ENCODE peak calls at places on chromosomes 11 and 22, in four cellular contexts. One of them, this sample, is unnamed.

GRCh38 chr22:24355574-24355973 is 71.8 kb upstream of the ADORA2A start:
- DNase-seq in BE2C: no peak
- DNase-seq in HFF-Myc: no peak
- DNase-seq in uterus: no peak
- DNase-seq in this sample: no peak

GRCh38 chr11:98561216-98561615 is 459.5 kb upstream of the CNTN5 start:
- DNase-seq in HFF-Myc: no peak
- DNase-seq in BE2C: no peak
- DNase-seq in uterus: no peak
- DNase-seq in this sample: no peak

GRCh38 chr11:65417702-65418430 is 4.7 kb upstream of the NEAT1 start:
- DNase-seq in uterus: peak
- DNase-seq in HFF-Myc: no peak
- DNase-seq in BE2C: no peak
- DNase-seq in this sample: peak

GRCh38 chr11:279966-280761 is 2.0 kb downstream of the NLRP6 start:
- DNase-seq in BE2C: no peak
- DNase-seq in uterus: no peak
- DNase-seq in HFF-Myc: no peak
- DNase-seq in this sample: no peak

GRCh38 chr11:92211576-92212167 is 12.9 kb upstream of the FAT3 start:
- DNase-seq in uterus: no peak
- DNase-seq in HFF-Myc: no peak
- DNase-seq in BE2C: peak
- DNase-seq in this sample: no peak

GRCh38 chr11:18761741-18762140 is 29.9 kb downstream of the PTPN5 start:
- DNase-seq in uterus: no peak
- DNase-seq in BE2C: no peak
- DNase-seq in HFF-Myc: no peak
- DNase-seq in this sample: no peak

GRCh38 chr11:35214792-35215193 is 75.8 kb downstream of the CD44 start:
- DNase-seq in BE2C: no peak
- DNase-seq in uterus: no peak
- DNase-seq in HFF-Myc: peak
- DNase-seq in this sample: no peak

GRCh38 chr11:108319541-108320145 is 96.8 kb downstream of the ATM start:
- DNase-seq in uterus: no peak
- DNase-seq in BE2C: no peak
- DNase-seq in HFF-Myc: no peak
- DNase-seq in this sample: no peak

GRCh38 chr11:123145220-123145619 is 49.8 kb downstream of the CLMP start:
- DNase-seq in BE2C: peak
- DNase-seq in HFF-Myc: peak
- DNase-seq in uterus: peak
- DNase-seq in this sample: no peak

GRCh38 chr11:123083623-123084029 is 21.7 kb upstream of the HSPA8 start:
- DNase-seq in BE2C: peak
- DNase-seq in uterus: peak
- DNase-seq in HFF-Myc: peak
- DNase-seq in this sample: peak

GRCh38 chr11:129996113-129996870 is 6.3 kb downstream of the PRDM10 start:
- DNase-seq in HFF-Myc: no peak
- DNase-seq in uterus: no peak
- DNase-seq in BE2C: no peak
- DNase-seq in this sample: no peak

GRCh38 chr11:75342966-75343870 is 8.2 kb downstream of the ARRB1 start:
- DNase-seq in uterus: no peak
- DNase-seq in HFF-Myc: no peak
- DNase-seq in BE2C: peak
- DNase-seq in this sample: no peak

GRCh38 chr11:47155914-47156313 is 20.8 kb downstream of the ARFGAP2 start:
- DNase-seq in BE2C: no peak
- DNase-seq in uterus: no peak
- DNase-seq in HFF-Myc: no peak
- DNase-seq in this sample: no peak

GRCh38 chr11:134207538-134208239 is 16.1 kb downstream of the NCAPD3 start:
- DNase-seq in uterus: peak
- DNase-seq in BE2C: peak
- DNase-seq in HFF-Myc: no peak
- DNase-seq in this sample: no peak

GRCh38 chr11:41920374-41920773 is 460.9 kb upstream of the LRRC4C start:
- DNase-seq in uterus: no peak
- DNase-seq in HFF-Myc: no peak
- DNase-seq in BE2C: no peak
- DNase-seq in this sample: no peak

GRCh38 chr22:35645646-35646045 is 2.6 kb upstream of the APOL6 start:
- DNase-seq in BE2C: no peak
- DNase-seq in uterus: no peak
- DNase-seq in HFF-Myc: no peak
- DNase-seq in this sample: no peak

GRCh38 chr11:107496011-107496410 is 38.4 kb upstream of the CWF19L2 start:
- DNase-seq in HFF-Myc: peak
- DNase-seq in uterus: no peak
- DNase-seq in BE2C: no peak
- DNase-seq in this sample: no peak

GRCh38 chr11:11265994-11266606 is 87.0 kb downstream of the CSNK2A3 start:
- DNase-seq in HFF-Myc: no peak
- DNase-seq in BE2C: peak
- DNase-seq in uterus: peak
- DNase-seq in this sample: no peak

GRCh38 chr11:67045314-67045713 is 11.3 kb upstream of the RHOD start:
- DNase-seq in uterus: peak
- DNase-seq in BE2C: no peak
- DNase-seq in HFF-Myc: no peak
- DNase-seq in this sample: no peak

GRCh38 chr11:65491614-65492386 is 7.0 kb upstream of the MALAT1 start:
- DNase-seq in uterus: no peak
- DNase-seq in HFF-Myc: no peak
- DNase-seq in BE2C: peak
- DNase-seq in this sample: peak

GRCh38 chr11:75557649-75558494 is 4.2 kb upstream of the SERPINH1 start:
- DNase-seq in BE2C: no peak
- DNase-seq in uterus: peak
- DNase-seq in HFF-Myc: peak
- DNase-seq in this sample: peak

GRCh38 chr22:44588348-44588747 is 90.3 kb upstream of the RTL6 start:
- DNase-seq in HFF-Myc: no peak
- DNase-seq in uterus: no peak
- DNase-seq in BE2C: no peak
- DNase-seq in this sample: no peak

GRCh38 chr22:29626497-29627195 is 23.2 kb downstream of the NF2 start:
- DNase-seq in HFF-Myc: peak
- DNase-seq in uterus: no peak
- DNase-seq in BE2C: no peak
- DNase-seq in this sample: no peak

GRCh38 chr11:111456859-111457730 is 55.1 kb downstream of the BTG4 start:
- DNase-seq in BE2C: no peak
- DNase-seq in uterus: no peak
- DNase-seq in HFF-Myc: no peak
- DNase-seq in this sample: no peak

GRCh38 chr22:49238181-49239141 is 589.2 kb downstream of the BRD1 start:
- DNase-seq in BE2C: no peak
- DNase-seq in HFF-Myc: no peak
- DNase-seq in uterus: peak
- DNase-seq in this sample: peak

GRCh38 chr11:65555693-65556231 is 2.4 kb downstream of the LTBP3 start:
- DNase-seq in BE2C: no peak
- DNase-seq in uterus: no peak
- DNase-seq in HFF-Myc: no peak
- DNase-seq in this sample: no peak

DNA sequence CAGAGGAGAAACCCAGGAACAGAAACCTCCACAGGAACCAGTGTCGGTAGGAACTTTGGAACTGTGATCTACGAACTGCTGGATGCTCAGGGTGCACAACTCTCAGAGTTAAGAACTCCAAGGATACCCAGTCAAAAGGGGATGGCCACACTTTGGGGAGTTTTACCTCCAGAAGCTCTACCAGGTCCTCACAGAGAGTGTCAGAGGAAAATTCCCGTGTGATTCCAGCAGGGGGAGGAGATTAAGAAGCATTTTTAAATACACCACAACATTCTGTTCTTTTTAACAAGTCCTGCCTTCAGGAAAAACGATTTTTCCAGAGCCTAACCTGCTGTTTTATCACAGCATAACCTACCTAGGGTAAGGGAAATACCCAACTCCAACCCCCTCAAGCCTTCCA is 104.0 kb downstream of the SOX6 start:
- DNase-seq in uterus: no peak
- DNase-seq in BE2C: no peak
- DNase-seq in HFF-Myc: no peak
- DNase-seq in this sample: no peak
- TF ChIP-seq CTCF in uterus: no peak
- TF ChIP-seq CTCF in BE2C: peak
- TF ChIP-seq CTCF in HFF-Myc: peak
- TF ChIP-seq CTCF in this sample: no peak

GRCh38 chr11:60853469-60853950 is 2.2 kb downstream of the PTGDR2 start:
- DNase-seq in HFF-Myc: no peak
- DNase-seq in uterus: no peak
- DNase-seq in BE2C: no peak
- DNase-seq in this sample: no peak

GRCh38 chr11:60852639-60853468 is 2.9 kb downstream of the PTGDR2 start:
- DNase-seq in uterus: no peak
- DNase-seq in HFF-Myc: no peak
- DNase-seq in BE2C: no peak
- DNase-seq in this sample: no peak

GRCh38 chr11:60854140-60854846 is 1.5 kb downstream of the PTGDR2 start:
- DNase-seq in BE2C: no peak
- DNase-seq in uterus: no peak
- DNase-seq in HFF-Myc: no peak
- DNase-seq in this sample: no peak

GRCh38 chr11:60851327-60852059 is 4.3 kb downstream of the PTGDR2 start:
- DNase-seq in uterus: no peak
- DNase-seq in HFF-Myc: no peak
- DNase-seq in BE2C: no peak
- DNase-seq in this sample: no peak

GRCh38 chr11:60852060-60852638 is 3.6 kb downstream of the PTGDR2 start:
- DNase-seq in uterus: no peak
- DNase-seq in BE2C: no peak
- DNase-seq in HFF-Myc: no peak
- DNase-seq in this sample: no peak
- H3K4me3 ChIP-seq in uterus: no peak
- H3K4me3 ChIP-seq in BE2C: no peak
- H3K4me3 ChIP-seq in HFF-Myc: no peak
- H3K4me3 ChIP-seq in this sample: no peak

DNA sequence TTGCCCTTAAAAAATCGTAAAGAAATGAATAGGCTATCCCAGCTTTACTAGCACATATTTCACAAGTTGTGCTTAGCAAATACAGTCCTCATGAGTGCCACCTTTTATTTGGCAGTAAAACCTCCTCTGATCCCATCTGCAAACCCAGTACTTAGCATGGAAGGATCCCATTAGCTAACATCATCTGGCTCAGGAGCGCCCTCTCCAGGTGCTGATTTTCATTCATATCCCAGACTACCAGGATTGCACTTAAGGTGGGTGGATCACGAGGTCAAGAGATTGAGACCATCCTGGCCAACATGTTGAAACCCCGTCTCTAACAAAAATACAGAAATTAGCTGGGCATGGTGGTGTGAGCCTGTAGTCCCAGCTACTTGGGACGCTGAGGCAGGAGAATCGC is 76.1 kb upstream of the PAX6 start:
- DNase-seq in uterus: no peak
- DNase-seq in HFF-Myc: no peak
- DNase-seq in BE2C: peak
- DNase-seq in this sample: no peak
- TF ChIP-seq CTCF in uterus: no peak
- TF ChIP-seq CTCF in HFF-Myc: peak
- TF ChIP-seq CTCF in BE2C: peak
- TF ChIP-seq CTCF in this sample: no peak

GRCh38 chr11:13040969-13041561 is 31.9 kb downstream of the RASSF10 start:
- DNase-seq in HFF-Myc: no peak
- DNase-seq in uterus: no peak
- DNase-seq in BE2C: no peak
- DNase-seq in this sample: no peak
- H3K4me3 ChIP-seq in HFF-Myc: no peak
- H3K4me3 ChIP-seq in uterus: no peak
- H3K4me3 ChIP-seq in BE2C: no peak
- H3K4me3 ChIP-seq in this sample: no peak

GRCh38 chr11:73142128-73142377 is at the start of gene FCHSD2:
- DNase-seq in uterus: no peak
- DNase-seq in HFF-Myc: no peak
- DNase-seq in BE2C: no peak
- DNase-seq in this sample: no peak

GRCh38 chr11:73141031-73141308 is 1.1 kb downstream of the FCHSD2 start:
- DNase-seq in BE2C: no peak
- DNase-seq in uterus: no peak
- DNase-seq in HFF-Myc: no peak
- DNase-seq in this sample: no peak

GRCh38 chr11:73143126-73143838 is 1.2 kb upstream of the FCHSD2 start:
- DNase-seq in BE2C: no peak
- DNase-seq in HFF-Myc: no peak
- DNase-seq in uterus: no peak
- DNase-seq in this sample: no peak

GRCh38 chr11:73140213-73141030 is 1.7 kb downstream of the FCHSD2 start:
- DNase-seq in BE2C: peak
- DNase-seq in HFF-Myc: no peak
- DNase-seq in uterus: no peak
- DNase-seq in this sample: no peak

DNA sequence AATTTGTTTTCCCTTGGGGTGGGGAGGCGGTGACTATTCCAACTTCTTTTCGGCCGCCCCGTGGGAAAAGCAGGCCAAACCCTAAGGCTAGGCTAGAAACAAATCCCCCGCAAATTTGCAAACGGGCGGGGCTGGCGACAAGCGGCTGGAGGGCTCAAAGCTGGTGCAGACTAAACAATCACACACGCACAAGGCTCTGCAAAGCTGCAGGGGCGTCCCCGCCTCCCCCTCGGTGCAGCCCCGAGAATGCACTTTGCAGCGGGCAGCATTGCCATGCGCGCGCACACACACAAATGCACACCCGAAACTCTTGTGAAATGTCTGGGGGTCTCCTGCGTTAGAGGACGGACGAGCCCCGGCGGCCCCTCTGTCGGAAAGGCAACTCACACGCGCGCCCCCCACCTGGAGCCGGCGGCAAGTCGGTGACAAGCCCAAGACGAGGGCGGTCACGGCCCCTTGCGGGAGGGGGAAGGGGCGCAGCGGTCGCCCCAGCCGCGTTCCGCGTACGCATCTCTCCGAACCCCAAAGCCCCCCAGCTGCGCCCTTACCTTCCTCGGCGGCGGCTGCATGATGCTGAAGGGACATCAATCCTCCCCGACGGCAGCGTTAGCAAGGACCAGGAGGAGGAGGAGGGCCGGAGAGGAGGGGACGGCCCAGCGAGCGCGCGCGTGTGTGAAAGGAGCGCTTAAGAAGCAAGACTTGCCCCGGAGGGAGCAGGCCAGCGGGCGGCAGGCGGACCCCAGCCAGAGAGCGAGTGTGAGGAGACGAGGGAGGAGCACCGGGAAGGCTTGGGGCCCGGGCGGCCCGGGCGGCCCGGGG is 600 bp downstream of the FCHSD2 start:
- DNase-seq in HFF-Myc: no peak
- DNase-seq in BE2C: peak
- DNase-seq in uterus: peak
- DNase-seq in this sample: peak
- TF ChIP-seq CTCF in HFF-Myc: no peak
- TF ChIP-seq CTCF in BE2C: no peak
- TF ChIP-seq CTCF in uterus: no peak
- TF ChIP-seq CTCF in this sample: no peak

This sample was measured in right atrium auricular region.